ENCODE peak calls at places on chromosomes 6 and 20, in five cellular contexts. One of them, this sample, is unnamed.

GRCh38 chr20:57450419-57450818 is 59.2 kb downstream of the RBM38 start:
- DNase-seq in cardiac septum: peak
- DNase-seq in NCI-H1092: no peak
- DNase-seq in fibroblast of lung: peak
- DNase-seq in nephron progenitor cell: peak
- DNase-seq in this sample: no peak

GRCh38 chr6:44120692-44121443 is 6.4 kb downstream of the MRPL14 start:
- DNase-seq in cardiac septum: no peak
- DNase-seq in NCI-H1092: no peak
- DNase-seq in fibroblast of lung: no peak
- DNase-seq in nephron progenitor cell: no peak
- DNase-seq in this sample: peak

GRCh38 chr6:33018904-33019303 is 9.5 kb upstream of the HLA-DOA start:
- DNase-seq in cardiac septum: peak
- DNase-seq in NCI-H1092: no peak
- DNase-seq in fibroblast of lung: no peak
- DNase-seq in nephron progenitor cell: no peak
- DNase-seq in this sample: no peak

GRCh38 chr6:103113416-103113815 is 1719.9 kb downstream of the GRIK2 start:
- DNase-seq in cardiac septum: no peak
- DNase-seq in NCI-H1092: no peak
- DNase-seq in fibroblast of lung: no peak
- DNase-seq in nephron progenitor cell: no peak
- DNase-seq in this sample: no peak

GRCh38 chr20:59848182-59848581 is 85.3 kb downstream of the SYCP2 start:
- DNase-seq in cardiac septum: no peak
- DNase-seq in NCI-H1092: no peak
- DNase-seq in fibroblast of lung: no peak
- DNase-seq in nephron progenitor cell: no peak
- DNase-seq in this sample: no peak

GRCh38 chr6:32796848-32797776 is 19.7 kb downstream of the HLA-DOB start:
- DNase-seq in cardiac septum: peak
- DNase-seq in NCI-H1092: no peak
- DNase-seq in fibroblast of lung: peak
- DNase-seq in nephron progenitor cell: peak
- DNase-seq in this sample: peak

GRCh38 chr20:33992145-33992922 is 1.4 kb upstream of the RALY start:
- DNase-seq in cardiac septum: no peak
- DNase-seq in NCI-H1092: no peak
- DNase-seq in fibroblast of lung: peak
- DNase-seq in nephron progenitor cell: no peak
- DNase-seq in this sample: no peak

GRCh38 chr6:50030777-50031562 is 9.2 kb upstream of the DEFB110 start:
- DNase-seq in cardiac septum: no peak
- DNase-seq in NCI-H1092: peak
- DNase-seq in fibroblast of lung: no peak
- DNase-seq in nephron progenitor cell: peak
- DNase-seq in this sample: peak

GRCh38 chr6:2732503-2733089 is 18.1 kb downstream of the MYLK4 start:
- DNase-seq in cardiac septum: no peak
- DNase-seq in NCI-H1092: no peak
- DNase-seq in fibroblast of lung: no peak
- DNase-seq in nephron progenitor cell: no peak
- DNase-seq in this sample: no peak

GRCh38 chr6:113645576-113645970 is 211.6 kb upstream of the MARCKS start:
- DNase-seq in cardiac septum: no peak
- DNase-seq in NCI-H1092: no peak
- DNase-seq in fibroblast of lung: peak
- DNase-seq in nephron progenitor cell: no peak
- DNase-seq in this sample: no peak

GRCh38 chr6:24927234-24927955 is 8.4 kb downstream of the RIPOR2 start:
- DNase-seq in cardiac septum: no peak
- DNase-seq in NCI-H1092: no peak
- DNase-seq in fibroblast of lung: no peak
- DNase-seq in nephron progenitor cell: no peak
- DNase-seq in this sample: no peak

GRCh38 chr6:107064579-107065065 is 36.6 kb downstream of the MTRES1 start:
- DNase-seq in cardiac septum: no peak
- DNase-seq in NCI-H1092: no peak
- DNase-seq in fibroblast of lung: peak
- DNase-seq in nephron progenitor cell: no peak
- DNase-seq in this sample: no peak

GRCh38 chr6:152118678-152119077 is 311.2 kb downstream of the ESR1 start:
- DNase-seq in cardiac septum: no peak
- DNase-seq in NCI-H1092: no peak
- DNase-seq in fibroblast of lung: no peak
- DNase-seq in nephron progenitor cell: no peak
- DNase-seq in this sample: no peak

GRCh38 chr6:67594366-67594765 is 1040.7 kb upstream of the ADGRB3 start:
- DNase-seq in cardiac septum: no peak
- DNase-seq in NCI-H1092: no peak
- DNase-seq in fibroblast of lung: no peak
- DNase-seq in nephron progenitor cell: no peak
- DNase-seq in this sample: no peak

GRCh38 chr6:113763883-113764282 is 93.3 kb upstream of the MARCKS start:
- DNase-seq in cardiac septum: no peak
- DNase-seq in NCI-H1092: no peak
- DNase-seq in fibroblast of lung: peak
- DNase-seq in nephron progenitor cell: no peak
- DNase-seq in this sample: no peak